ENCODE peak calls at places on chromosomes 4 and X, in ten cellular contexts. R is fibroblast of lung, Z is endodermal cell, E is endothelial cell, K is fibroblast of the aortic adventitia, P is nephron progenitor cell, Q is endothelial cell of umbilical vein, S is neural crest cell, F is AG09309, O is cardiac fibroblast. C is an unnamed sample.

GRCh38 chrX:50579955-50580354 is 109.3 kb upstream of the DGKK start:
- DNase-seq in R (peak), Z (peak), E (peak), K (peak), P (peak), Q (peak), S (peak), F (peak), O (peak), C (peak)

GRCh38 chrX:107775734-107776511 is at the start of gene TSC22D3:
- DNase-seq in R (peak), Z (peak), E (peak), K (peak), P (peak), Q (peak), S (peak), F (peak), O (peak), C (peak)

GRCh38 chrX:861335-861890 is 230.8 kb downstream of the SHOX start:
- DNase-seq in R (no peak), Z (peak), E (no peak), K (no peak), P (no peak), Q (no peak), S (no peak), F (no peak), O (no peak), C (no peak)

GRCh38 chr4:16516796-16517413 is 290.6 kb upstream of the TAPT1 start:
- DNase-seq in R (peak), Z (peak), E (no peak), K (peak), P (no peak), Q (peak), S (no peak), F (peak), O (peak), C (no peak)

GRCh38 chr4:159026329-159026728 is 76.5 kb upstream of the RAPGEF2 start:
- DNase-seq in R (no peak), Z (no peak), E (no peak), K (no peak), P (no peak), Q (no peak), S (no peak), F (no peak), O (no peak), C (no peak)

GRCh38 chrX:150903110-150903508 is 4.6 kb upstream of the CD99L2 start:
- DNase-seq in R (no peak), Z (peak), E (no peak), K (no peak), P (no peak), Q (no peak), S (no peak), F (no peak), O (no peak), C (no peak)

GRCh38 chrX:118459494-118459893 is 36.1 kb upstream of the DOCK11 start:
- DNase-seq in R (peak), Z (no peak), E (peak), K (peak), P (no peak), Q (peak), S (no peak), F (peak), O (peak), C (peak)

GRCh38 chr4:177907736-177908424 is 465.6 kb upstream of the AGA start:
- DNase-seq in R (peak), Z (peak), E (peak), K (no peak), P (no peak), Q (no peak), S (no peak), F (no peak), O (no peak), C (no peak)

GRCh38 chr4:188399834-188400233 is 260.6 kb downstream of the TRIML1 start:
- DNase-seq in R (no peak), Z (peak), E (no peak), K (no peak), P (no peak), Q (no peak), S (no peak), F (no peak), O (no peak), C (no peak)

GRCh38 chr4:155442267-155443105 is 65.7 kb upstream of the MAP9 start:
- DNase-seq in R (peak), Z (peak), E (peak), K (peak), P (peak), Q (peak), S (peak), F (peak), O (peak), C (peak)

GRCh38 chr4:185167205-185167604 is 24.1 kb downstream of the SLC25A4 start:
- DNase-seq in R (no peak), Z (no peak), E (no peak), K (no peak), P (no peak), Q (no peak), S (no peak), F (no peak), O (peak), C (no peak)

GRCh38 chrX:22889824-22890223 is 109.9 kb upstream of the DDX53 start:
- DNase-seq in R (no peak), Z (no peak), E (no peak), K (no peak), P (no peak), Q (peak), S (no peak), F (no peak), O (no peak), C (no peak)

GRCh38 chr4:108644237-108644636 is 6.2 kb upstream of the OSTC start:
- DNase-seq in R (no peak), Z (no peak), E (no peak), K (peak), P (no peak), Q (peak), S (no peak), F (peak), O (peak), C (no peak)

GRCh38 chrX:131816551-131817136 is 206.5 kb upstream of the STK26 start:
- DNase-seq in R (no peak), Z (no peak), E (no peak), K (peak), P (no peak), Q (peak), S (no peak), F (peak), O (no peak), C (peak)

GRCh38 chr4:7398788-7399432 is 35.8 kb downstream of the PSAPL1 start:
- DNase-seq in R (no peak), Z (peak), E (no peak), K (no peak), P (no peak), Q (no peak), S (no peak), F (no peak), O (no peak), C (no peak)

GRCh38 chr4:4961936-4962335 is 57.3 kb downstream of the CYTL1 start:
- DNase-seq in R (no peak), Z (no peak), E (no peak), K (no peak), P (no peak), Q (no peak), S (no peak), F (no peak), O (no peak), C (no peak)

GRCh38 chr4:26238782-26239647 is 81.8 kb upstream of the RBPJ start:
- DNase-seq in R (peak), Z (peak), E (no peak), K (peak), P (no peak), Q (no peak), S (peak), F (no peak), O (peak), C (no peak)

GRCh38 chrX:42695800-42696358 is 82.1 kb downstream of the PPP1R2C start:
- DNase-seq in R (no peak), Z (no peak), E (no peak), K (no peak), P (no peak), Q (no peak), S (no peak), F (no peak), O (no peak), C (no peak)

GRCh38 chrX:37926700-37927099 is 79.3 kb upstream of the DYNLT3 start:
- DNase-seq in R (peak), Z (no peak), E (no peak), K (peak), P (no peak), Q (peak), S (no peak), F (peak), O (peak), C (no peak)

GRCh38 chr4:73872331-73873108 is 3.3 kb downstream of the CXCL1 start:
- DNase-seq in R (no peak), Z (no peak), E (no peak), K (peak), P (no peak), Q (peak), S (no peak), F (no peak), O (peak), C (no peak)

GRCh38 chr4:128341634-128342033 is 54.0 kb upstream of the PGRMC2 start:
- DNase-seq in R (no peak), Z (no peak), E (no peak), K (no peak), P (no peak), Q (no peak), S (no peak), F (no peak), O (no peak), C (no peak)

GRCh38 chr4:70651864-70652506 is 14.3 kb downstream of the JCHAIN start:
- DNase-seq in R (peak), Z (peak), E (no peak), K (peak), P (no peak), Q (peak), S (no peak), F (peak), O (peak), C (no peak)

GRCh38 chrX:41666251-41666650 is 22.5 kb upstream of the GPR34 start:
- DNase-seq in R (peak), Z (no peak), E (no peak), K (peak), P (no peak), Q (no peak), S (no peak), F (no peak), O (peak), C (peak)

GRCh38 chr4:124631760-124632159 is 80.8 kb downstream of the ANKRD50 start:
- DNase-seq in R (peak), Z (no peak), E (no peak), K (peak), P (no peak), Q (peak), S (no peak), F (peak), O (peak), C (peak)

DNA sequence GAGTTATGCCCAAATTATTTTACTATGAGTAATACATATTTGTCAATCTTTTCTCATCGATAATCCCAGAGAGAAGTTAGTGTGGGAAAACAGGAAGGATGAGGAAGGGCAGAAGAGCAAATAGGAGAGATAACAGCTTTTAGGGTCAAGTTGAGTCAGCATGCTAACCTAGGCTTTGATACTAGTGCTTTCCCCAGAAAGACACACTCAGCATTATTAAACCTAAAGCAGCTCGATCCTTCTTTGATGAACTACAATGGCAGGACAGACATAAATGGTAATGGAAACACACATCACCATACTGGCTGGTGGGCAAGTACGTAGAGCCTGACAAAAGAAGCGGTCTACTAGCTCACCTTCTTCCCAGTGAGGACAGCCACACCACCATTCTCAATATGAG is 20.5 kb downstream of the AIFM1 start:
- DNase-seq in R (no peak), Z (no peak), E (no peak), K (no peak), P (no peak), Q (no peak), S (no peak), F (no peak), O (no peak), C (no peak)
- TF ChIP-seq CTCF in R (no peak), Z (no peak), E (no peak), K (no peak), P (no peak), Q (no peak), S (no peak), F (no peak), O (no peak), C (no peak)

GRCh38 chr4:152304220-152304619 is 231.7 kb downstream of the FBXW7 start:
- DNase-seq in R (no peak), Z (no peak), E (no peak), K (peak), P (no peak), Q (no peak), S (no peak), F (no peak), O (no peak), C (no peak)
- TF ChIP-seq CTCF in R (no peak), Z (no peak), E (no peak), K (no peak), P (no peak), Q (no peak), S (no peak), F (no peak), O (no peak), C (no peak)

GRCh38 chrX:153592966-153593688 is 5.8 kb downstream of the CCNQ start:
- DNase-seq in R (no peak), Z (no peak), E (no peak), K (no peak), P (no peak), Q (no peak), S (no peak), F (no peak), O (no peak), C (no peak)
- TF ChIP-seq CTCF in R (no peak), Z (no peak), E (no peak), K (no peak), P (no peak), Q (no peak), S (no peak), F (no peak), O (no peak), C (no peak)

DNA sequence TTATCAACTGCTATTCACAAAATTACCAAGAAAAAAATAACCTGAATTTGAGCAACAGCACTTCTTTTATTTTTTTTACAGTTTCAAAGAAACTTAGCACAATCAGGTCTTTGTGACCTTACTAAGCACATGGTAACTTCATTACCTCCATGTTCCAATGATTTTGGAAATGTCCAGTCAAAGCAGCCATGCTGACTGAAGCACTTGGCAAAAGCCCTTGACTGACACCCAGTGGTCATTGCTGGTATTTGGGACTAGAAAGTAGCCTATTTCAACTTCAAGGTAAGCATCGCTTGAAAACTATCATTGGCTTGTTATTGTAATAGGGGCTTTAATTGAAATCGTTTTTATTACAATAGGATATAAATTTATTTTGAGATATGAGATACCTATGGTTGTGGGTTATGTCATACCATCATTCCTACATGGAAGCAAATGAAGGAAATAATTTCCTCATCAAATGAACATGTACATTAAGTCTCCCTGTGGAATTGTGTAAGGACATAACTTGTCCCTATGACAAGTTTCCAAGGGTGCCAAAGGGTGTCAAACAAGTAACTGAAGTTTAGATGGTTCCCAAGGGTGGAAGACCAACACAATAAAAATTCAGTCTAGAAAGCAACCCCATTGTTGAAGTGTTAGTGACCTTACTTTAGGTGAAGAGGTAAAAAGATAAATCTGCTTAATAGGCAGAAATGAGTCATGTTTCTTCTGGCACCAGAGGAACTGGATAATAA is 15.2 kb upstream of the ANXA10 start:
- DNase-seq in R (peak), Z (peak), E (peak), K (peak), P (peak), Q (peak), S (peak), F (peak), O (peak), C (peak)
- TF ChIP-seq CTCF in R (peak), Z (peak), E (peak), K (peak), P (peak), Q (peak), S (peak), F (peak), O (peak), C (peak)

GRCh38 chr4:169270810-169271691 is at the start of gene SH3RF1:
- DNase-seq in R (peak), Z (peak), E (peak), K (peak), P (peak), Q (peak), S (peak), F (no peak), O (peak), C (peak)
- TF ChIP-seq CTCF in R (no peak), Z (peak), E (no peak), K (peak), P (no peak), Q (no peak), S (peak), F (peak), O (no peak), C (no peak)